ENCODE peak calls at places on chromosomes 6 and 20, in five cellular contexts. G is pancreas, E is tibial artery, U is SJSA1, Z is body of pancreas. B is an unnamed sample.

GRCh38 chr6:90025418-90026089 is 131.3 kb downstream of the GJA10 start:
- DNase-seq in G (no peak), U (peak; percentile 55), Z (peak; percentile 6), E (no peak), B (peak; percentile 96)

GRCh38 chr6:89585156-89585555 is 53.4 kb downstream of the LYRM2 start:
- DNase-seq in E (no peak), U (no peak), Z (no peak), G (no peak), B (no peak)

GRCh38 chr6:21666788-21667681 is 73.5 kb downstream of the SOX4 start:
- DNase-seq in Z (no peak), U (no peak), G (no peak), E (no peak), B (peak; percentile 50)

GRCh38 chr6:7238526-7238899 is 74.5 kb downstream of the SSR1 start:
- DNase-seq in G (no peak), E (no peak), Z (no peak), U (no peak), B (no peak)

GRCh38 chr6:129662980-129663431 is 47.0 kb downstream of the ARHGAP18 start:
- DNase-seq in E (no peak), U (no peak), Z (no peak), G (no peak), B (no peak)

GRCh38 chr6:144912474-144912873 is 627.3 kb downstream of the UTRN start:
- DNase-seq in G (no peak), U (peak; percentile 76), E (no peak), Z (no peak), B (peak; percentile 89)

GRCh38 chr6:80211295-80211694 is 104.8 kb downstream of the BCKDHB start:
- DNase-seq in E (no peak), G (no peak), U (no peak), Z (no peak), B (no peak)

GRCh38 chr20:9422335-9422734 is 92.1 kb upstream of the LAMP5 start:
- DNase-seq in E (no peak), Z (no peak), U (no peak), G (no peak), B (peak; percentile 57)

GRCh38 chr20:24648481-24648880 is 179.1 kb downstream of the SYNDIG1 start:
- DNase-seq in Z (no peak), G (no peak), U (no peak), E (no peak), B (peak; percentile 77)

GRCh38 chr6:42564496-42564890 is 664 bp downstream of the UBR2 start:
- DNase-seq in E (no peak), U (no peak), G (no peak), Z (no peak), B (no peak)

GRCh38 chr6:137165375-137166246 is 7.8 kb downstream of the IL22RA2 start:
- DNase-seq in Z (peak; percentile 70), G (peak; percentile 52), U (no peak), E (no peak), B (no peak)

GRCh38 chr6:152244998-152245630 is 392.0 kb downstream of the SYNE1 start:
- DNase-seq in E (no peak), Z (no peak), G (no peak), U (no peak), B (peak; percentile 14)

GRCh38 chr20:53513489-53514298 is 79.9 kb downstream of the ZNF217 start:
- DNase-seq in U (no peak), G (no peak), Z (no peak), E (no peak), B (peak; percentile 51)

GRCh38 chr6:36329798-36330291 is 6.8 kb downstream of the BNIP5 start:
- DNase-seq in U (no peak), Z (no peak), G (no peak), E (peak; percentile 42), B (no peak)

GRCh38 chr20:22797103-22797502 is 212.7 kb upstream of the FOXA2 start:
- DNase-seq in U (peak; percentile 10), E (no peak), Z (no peak), G (no peak), B (peak; percentile 30)

GRCh38 chr6:145267076-145267867 is 468.0 kb downstream of the EPM2A start:
- DNase-seq in Z (no peak), E (no peak), G (no peak), U (no peak), B (peak; percentile 4)

GRCh38 chr6:2984738-2985381 is 13.5 kb upstream of the SERPINB6 start:
- DNase-seq in U (no peak), Z (no peak), E (no peak), G (no peak), B (no peak)

GRCh38 chr6:137171824-137172733 is 1.4 kb downstream of the IL22RA2 start:
- DNase-seq in U (no peak), G (no peak), E (no peak), Z (no peak), B (no peak)

GRCh38 chr6:158653577-158654354 is 3.9 kb downstream of the SYTL3 start:
- DNase-seq in E (peak; percentile 68), U (peak; percentile 95), G (no peak), Z (peak; percentile 79), B (peak; percentile 53)

GRCh38 chr20:61520761-61521460 is 268.9 kb downstream of the CDH4 start:
- DNase-seq in Z (no peak), G (no peak), U (no peak), E (no peak), B (peak; percentile 91)

GRCh38 chr6:132484680-132485018 is 28.3 kb downstream of the STX7 start:
- DNase-seq in U (no peak), G (no peak), Z (no peak), E (no peak), B (no peak)

GRCh38 chr6:100176321-100176950 is 182.4 kb upstream of the MCHR2 start:
- DNase-seq in U (no peak), Z (peak; percentile 17), G (no peak), E (no peak), B (peak; percentile 75)

GRCh38 chr20:709864-710761 is 34.5 kb upstream of the SCRT2 start:
- DNase-seq in G (no peak), Z (no peak), E (peak; percentile 42), U (no peak), B (no peak)

GRCh38 chr6:20948531-20948930 is 414.3 kb downstream of the CDKAL1 start:
- DNase-seq in U (no peak), G (no peak), Z (no peak), E (no peak), B (no peak)

GRCh38 chr6:136579800-136580199 is 29.6 kb upstream of the MAP7 start:
- DNase-seq in G (no peak), E (no peak), U (no peak), Z (no peak), B (peak; percentile 58)

GRCh38 chr20:9458075-9458818 is 56.1 kb upstream of the LAMP5 start:
- DNase-seq in E (no peak), Z (peak; percentile 27), G (no peak), U (no peak), B (no peak)

GRCh38 chr6:130865793-130866192 is 38.6 kb downstream of the SMLR1 start:
- DNase-seq in G (no peak), E (no peak), U (no peak), Z (no peak), B (no peak)

DNA sequence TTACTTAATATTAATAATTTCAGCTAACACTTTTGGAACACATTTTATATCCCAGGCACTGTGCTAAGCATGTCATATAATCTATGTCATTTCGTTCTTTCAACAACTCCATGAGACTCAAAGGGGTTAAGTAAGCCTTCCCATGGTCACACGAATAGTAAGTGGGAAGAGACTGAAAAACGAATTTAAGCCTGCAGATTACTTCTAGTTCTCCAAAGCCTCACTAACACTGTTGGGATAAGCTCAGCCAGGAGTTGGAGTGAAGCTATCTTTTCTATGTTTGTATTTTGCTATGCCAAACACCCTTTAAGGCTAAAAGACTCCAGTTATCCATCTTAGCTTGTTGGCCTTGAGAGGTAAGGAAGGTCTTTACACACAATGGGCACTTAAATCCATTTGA is 148.1 kb upstream of the UST start:
- DNase-seq in U (no peak), E (no peak), G (no peak), Z (no peak), B (no peak)
- H3K27ac ChIP-seq in U (no peak overlapping the region), E (no peak overlapping the region), G (no peak overlapping the region), Z (no peak overlapping the region), B (no peak overlapping the region)

DNA sequence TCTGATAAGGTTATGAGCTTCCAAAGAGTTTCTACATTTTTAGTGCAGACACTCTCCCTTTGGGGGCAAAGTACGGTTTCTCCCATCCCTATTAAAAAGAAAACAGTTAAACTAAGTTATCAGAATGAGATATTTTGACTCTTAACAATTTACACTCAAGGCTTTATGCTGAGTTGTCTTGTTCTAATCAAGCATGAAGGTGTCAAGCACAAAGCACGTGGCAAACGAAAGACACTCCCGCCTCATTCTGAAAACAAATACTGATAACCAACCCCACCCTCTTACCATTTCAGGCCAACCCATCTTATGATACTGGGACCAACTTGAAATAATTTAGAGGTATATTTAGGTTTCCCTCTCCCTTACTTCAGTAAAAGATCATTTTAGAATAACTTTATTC is 24.3 kb downstream of the OR14J1 start:
- DNase-seq in Z (no peak), U (no peak), E (no peak), G (no peak), B (no peak)
- H3K27ac ChIP-seq in Z (no peak overlapping the region), U (no peak overlapping the region), E (no peak overlapping the region), G (no peak overlapping the region), B (no peak overlapping the region)

GRCh38 chr6:8628063-8628462 is 192.7 kb upstream of the SLC35B3 start:
- DNase-seq in Z (no peak), U (no peak), G (no peak), E (no peak), B (peak; percentile 0)
- H3K27ac ChIP-seq in Z (no peak overlapping the region), U (no peak overlapping the region), G (no peak overlapping the region), E (no peak overlapping the region), B (no peak overlapping the region)

DNA sequence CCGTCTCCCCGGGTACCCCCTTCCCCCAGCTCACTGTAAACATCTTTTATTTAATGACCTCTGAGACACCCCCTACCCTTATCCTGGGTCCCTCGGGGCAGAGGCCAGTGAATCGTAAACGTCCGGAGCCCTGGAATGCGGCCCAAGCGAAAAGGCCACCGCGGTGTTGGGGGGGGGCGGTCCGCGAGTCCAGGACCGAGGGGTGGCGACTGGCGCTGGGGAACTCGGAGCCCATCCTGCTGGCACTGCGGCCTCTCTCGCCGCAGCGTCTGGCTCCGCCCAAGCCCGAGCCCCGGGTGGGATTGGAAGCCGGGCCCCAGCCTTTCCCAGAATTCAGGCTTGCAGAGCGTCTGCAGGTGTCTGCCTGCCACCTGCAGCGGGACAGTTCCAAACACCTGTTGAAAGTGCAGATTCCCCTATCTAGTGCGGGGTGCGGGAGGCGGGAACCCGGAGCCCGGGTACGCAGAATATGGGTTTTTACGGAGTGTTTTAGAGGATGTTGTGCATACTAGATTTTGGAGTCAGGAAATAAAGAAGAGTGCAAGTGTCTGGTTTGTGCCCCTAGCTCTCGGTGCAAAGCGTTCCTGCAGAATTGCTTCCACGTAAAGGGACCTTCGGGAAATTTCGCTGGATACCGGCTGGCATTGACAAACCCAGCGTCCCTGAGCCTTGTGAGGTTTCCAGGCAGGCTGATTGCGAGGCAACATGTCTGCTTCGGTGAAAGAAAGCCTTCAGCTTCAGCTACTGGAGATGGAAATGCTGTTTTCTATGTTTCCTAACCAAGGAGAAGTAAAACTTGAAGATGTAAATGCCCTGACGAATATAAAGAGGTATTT is 808 bp downstream of the RWDD2A start:
- DNase-seq in Z (peak; percentile 63), G (peak; percentile 73), E (peak; percentile 76), U (no peak), B (peak; percentile 17)
- H3K27ac ChIP-seq in Z (peak overlapping the region; percentile 95), G (peak overlapping the region; percentile 89), E (peak overlapping the region; percentile 77), U (peak overlapping the region; percentile 47), B (peak overlapping the region; percentile 85)

GRCh38 chr6:166541366-166541765 is 45.1 kb downstream of the RAMACL start:
- DNase-seq in E (no peak), G (no peak), Z (no peak), U (no peak), B (no peak)
- H3K27ac ChIP-seq in E (no peak overlapping the region), G (no peak overlapping the region), Z (no peak overlapping the region), U (peak overlapping the region; percentile 51), B (no peak overlapping the region)

B was measured in fibroblast of lung.